ENCODE peak calls at places on chromosomes 5 and 9, in eight cellular contexts. E is testis, L is kidney, Y is right atrium auricular region, C is left ventricle myocardium inferior, X is psoas muscle, O is colonic mucosa, T is A673. D is an unnamed sample.
A peak's percentile ranks its signal among the peaks of the same experiment; 100 is the strongest.

GRCh38 chr9:125343518-125344284 is 82.1 kb downstream of the GAPVD1 start:
- DNase-seq in E (no peak), L (no peak), Y (no peak), C (no peak), X (no peak), O (no peak), T (peak; percentile 86), D (no peak)

GRCh38 chr5:55509097-55509496 is 25.7 kb downstream of the PLPP1 start:
- DNase-seq in E (no peak), L (no peak), Y (no peak), C (no peak), X (no peak), O (no peak), T (no peak), D (no peak)

GRCh38 chr5:170028124-170028523 is 47.8 kb upstream of the INSYN2B start:
- DNase-seq in E (no peak), L (no peak), Y (no peak), C (no peak), X (no peak), O (no peak), T (no peak), D (no peak)

GRCh38 chr9:16202913-16203734 is 650.3 kb downstream of the CCDC171 start:
- DNase-seq in E (no peak), L (no peak), Y (no peak), C (no peak), X (no peak), O (no peak), T (peak; percentile 42), D (no peak)

GRCh38 chr9:78590068-78590467 is 293.1 kb downstream of the PSAT1 start:
- DNase-seq in E (no peak), L (no peak), Y (no peak), C (no peak), X (no peak), O (no peak), T (no peak), D (no peak)

GRCh38 chr5:148924817-148925216 is 98.4 kb downstream of the ADRB2 start:
- DNase-seq in E (no peak), L (no peak), Y (no peak), C (peak; percentile 30), X (no peak), O (peak; percentile 78), T (no peak), D (peak; percentile 64)

GRCh38 chr5:168793844-168794837 is 215.0 kb upstream of the PANK3 start:
- DNase-seq in E (no peak), L (no peak), Y (peak; percentile 64), C (no peak), X (no peak), O (no peak), T (no peak), D (no peak)

GRCh38 chr5:146047396-146047795 is 58.0 kb downstream of the PLAC8L1 start:
- DNase-seq in E (no peak), L (no peak), Y (no peak), C (no peak), X (no peak), O (peak; percentile 82), T (peak; percentile 29), D (no peak)

GRCh38 chr9:84383178-84383577 is 42.6 kb upstream of the SLC28A3 start:
- DNase-seq in E (no peak), L (no peak), Y (no peak), C (no peak), X (no peak), O (no peak), T (no peak), D (no peak)

GRCh38 chr5:132234684-132235062 is 7.0 kb upstream of the P4HA2 start:
- DNase-seq in E (no peak), L (no peak), Y (no peak), C (no peak), X (no peak), O (no peak), T (no peak), D (no peak)

GRCh38 chr9:61674465-61674864 is 484.6 kb downstream of the SPATA31A7 start:
- DNase-seq in E (no peak), L (peak; percentile 44), Y (no peak), C (no peak), X (no peak), O (no peak), T (no peak), D (no peak)

GRCh38 chr5:64457846-64458245 is 48.0 kb upstream of the RGS7BP start:
- DNase-seq in E (no peak), L (no peak), Y (no peak), C (no peak), X (no peak), O (no peak), T (no peak), D (no peak)

GRCh38 chr5:74251106-74252032 is 389.2 kb downstream of the ENC1 start:
- DNase-seq in E (peak; percentile 47), L (no peak), Y (peak; percentile 69), C (no peak), X (no peak), O (peak; percentile 33), T (peak; percentile 82), D (peak; percentile 50)

GRCh38 chr9:131335356-131335755 is 45.8 kb downstream of the PLPP7 start:
- DNase-seq in E (peak; percentile 80), L (peak; percentile 20), Y (no peak), C (peak; percentile 7), X (peak; percentile 32), O (no peak), T (no peak), D (peak; percentile 3)

GRCh38 chr5:58145397-58145796 is 314.5 kb downstream of the PLK2 start:
- DNase-seq in E (no peak), L (no peak), Y (no peak), C (no peak), X (no peak), O (no peak), T (no peak), D (no peak)

GRCh38 chr5:139171779-139172404 is 26.3 kb downstream of the SIL1 start:
- DNase-seq in E (no peak), L (no peak), Y (no peak), C (no peak), X (no peak), O (no peak), T (no peak), D (no peak)

GRCh38 chr5:71586052-71586940 is 844 bp upstream of the MCCC2 start:
- DNase-seq in E (peak; percentile 21), L (no peak), Y (no peak), C (no peak), X (no peak), O (no peak), T (no peak), D (no peak)

GRCh38 chr9:130950039-130950311 is 10.9 kb upstream of the FIBCD1 start:
- DNase-seq in E (no peak), L (no peak), Y (no peak), C (no peak), X (no peak), O (peak; percentile 59), T (no peak), D (no peak)

GRCh38 chr9:32992596-32993238 is 8.7 kb downstream of the APTX start:
- DNase-seq in E (no peak), L (no peak), Y (no peak), C (no peak), X (no peak), O (no peak), T (no peak), D (no peak)

GRCh38 chr5:132480546-132481242 is 9.9 kb downstream of the IRF1 start:
- DNase-seq in E (no peak), L (no peak), Y (no peak), C (no peak), X (no peak), O (no peak), T (no peak), D (no peak)

GRCh38 chr9:122125891-122126331 is 32.8 kb upstream of the TTLL11 start:
- DNase-seq in E (no peak), L (peak; percentile 68), Y (no peak), C (no peak), X (no peak), O (no peak), T (no peak), D (no peak)

GRCh38 chr9:129709471-129710460 is 43.1 kb downstream of the PTGES start:
- DNase-seq in E (no peak), L (peak; percentile 64), Y (no peak), C (no peak), X (no peak), O (no peak), T (peak; percentile 39), D (no peak)
- H3K27ac ChIP-seq in E (no peak overlapping the region), L (no peak overlapping the region), Y (no peak overlapping the region), C (no peak overlapping the region), X (no peak overlapping the region), O (no peak overlapping the region), T (peak overlapping the region; percentile 67), D (no peak overlapping the region)

GRCh38 chr5:119287547-119288073 is 68.2 kb upstream of the TNFAIP8 start:
- DNase-seq in E (no peak), L (no peak), Y (no peak), C (no peak), X (no peak), O (no peak), T (no peak), D (no peak)
- TF ChIP-seq CTCF in E (no peak), L (no peak), Y (no peak), C (no peak), X (no peak), O (no peak), T (no peak), D (no peak)

GRCh38 chr5:91282210-91282609 is 100.9 kb downstream of the ARRDC3 start:
- DNase-seq in E (no peak), L (no peak), Y (no peak), C (no peak), X (no peak), O (no peak), T (no peak), D (no peak)

GRCh38 chr5:91283326-91283725 is 99.8 kb downstream of the ARRDC3 start:
- DNase-seq in E (no peak), L (no peak), Y (no peak), C (no peak), X (no peak), O (no peak), T (no peak), D (no peak)

GRCh38 chr5:91280942-91281269 is 102.2 kb downstream of the ARRDC3 start:
- DNase-seq in E (no peak), L (no peak), Y (no peak), C (no peak), X (no peak), O (no peak), T (no peak), D (no peak)

GRCh38 chr5:91281409-91281808 is 101.7 kb downstream of the ARRDC3 start:
- DNase-seq in E (no peak), L (no peak), Y (no peak), C (no peak), X (no peak), O (no peak), T (no peak), D (no peak)

GRCh38 chr5:91283899-91284298 is 99.2 kb downstream of the ARRDC3 start:
- DNase-seq in E (no peak), L (no peak), Y (no peak), C (no peak), X (no peak), O (no peak), T (no peak), D (no peak)
- H3K27ac ChIP-seq in E (no peak overlapping the region), L (no peak overlapping the region), Y (no peak overlapping the region), C (no peak overlapping the region), X (no peak overlapping the region), O (no peak overlapping the region), T (no peak overlapping the region), D (no peak overlapping the region)

DNA sequence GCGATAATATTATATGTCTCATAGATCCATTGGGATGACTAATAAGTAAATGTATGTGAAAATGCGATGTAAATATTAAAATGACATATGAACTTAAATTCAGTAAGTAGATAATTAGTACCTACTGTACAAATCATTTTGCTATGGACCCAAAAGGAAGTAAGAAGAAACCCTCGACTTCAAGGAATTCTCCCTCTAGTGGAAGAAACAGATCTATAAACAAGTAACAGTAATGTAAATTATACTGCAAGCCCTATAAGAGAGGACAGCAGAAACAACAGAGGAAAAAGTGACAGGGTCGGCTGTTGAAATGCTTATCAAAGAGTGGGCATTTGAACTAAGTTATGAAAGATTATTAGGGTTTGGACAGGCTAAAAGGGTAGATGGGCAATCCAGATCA is 320.3 kb downstream of the DMAC1 start:
- DNase-seq in E (no peak), L (no peak), Y (no peak), C (no peak), X (no peak), O (no peak), T (peak; percentile 10), D (no peak)
- TF ChIP-seq CTCF in E (no peak), L (no peak), Y (no peak), C (no peak), X (no peak), O (no peak), T (peak; percentile 41), D (no peak)